ENCODE peak calls at places on chromosomes 5 and 9, in five cellular contexts. Q is SHP77, H is right lobe of liver, G is LHCN-M2, K is mammary epithelial cell. C is an unnamed sample.

GRCh38 chr9:111186021-111186420 is 144.0 kb downstream of the OR2K2 start:
- DNase-seq in Q (no peak), K (no peak), H (no peak), G (no peak), C (no peak)

GRCh38 chr5:132026516-132027008 is 15.1 kb upstream of the ACSL6 start:
- DNase-seq in Q (no peak), H (no peak), K (no peak), G (no peak), C (no peak)

GRCh38 chr5:126139773-126140172 is 283.4 kb upstream of the GRAMD2B start:
- DNase-seq in K (no peak), Q (no peak), G (peak; percentile 89), H (no peak), C (no peak)

GRCh38 chr9:10678010-10678409 is 65.2 kb upstream of the PTPRD start:
- DNase-seq in G (no peak), K (no peak), Q (no peak), H (no peak), C (no peak)

GRCh38 chr5:173172166-173172565 is 27.8 kb downstream of the BNIP1 start:
- DNase-seq in K (no peak), Q (no peak), H (no peak), G (no peak), C (no peak)

GRCh38 chr5:16736158-16736994 is 119.6 kb upstream of the RETREG1 start:
- DNase-seq in Q (peak; percentile 64), K (peak; percentile 95), H (no peak), G (no peak), C (no peak)

GRCh38 chr9:136267261-136268111 is 21.9 kb upstream of the QSOX2 start:
- DNase-seq in H (peak; percentile 88), G (peak; percentile 48), K (peak; percentile 66), Q (peak; percentile 79), C (peak; percentile 70)

GRCh38 chr5:180633283-180634177 is 15.9 kb downstream of the FLT4 start:
- DNase-seq in G (no peak), H (peak; percentile 14), K (no peak), Q (no peak), C (no peak)

GRCh38 chr9:126357074-126357473 is 30.4 kb downstream of the MVB12B start:
- DNase-seq in G (no peak), K (peak; percentile 44), H (no peak), Q (no peak), C (no peak)

GRCh38 chr5:116595498-116595897 is 20.9 kb upstream of the SEMA6A start:
- DNase-seq in Q (no peak), G (no peak), H (no peak), K (peak; percentile 44), C (no peak)

GRCh38 chr5:32279223-32279622 is 33.5 kb downstream of the MTMR12 start:
- DNase-seq in K (no peak), G (no peak), Q (no peak), H (no peak), C (no peak)

GRCh38 chr9:99041618-99042017 is 63.3 kb upstream of the TGFBR1 start:
- DNase-seq in K (no peak), H (no peak), Q (no peak), G (no peak), C (no peak)

GRCh38 chr5:150001660-150002493 is 1.3 kb downstream of the HMGXB3 start:
- DNase-seq in G (peak; percentile 75), Q (peak; percentile 60), K (peak; percentile 72), H (peak; percentile 34), C (peak; percentile 47)

GRCh38 chr9:91035825-91036208 is 234.2 kb downstream of the SYK start:
- DNase-seq in H (no peak), K (no peak), G (no peak), Q (no peak), C (no peak)

GRCh38 chr9:135512241-135512603 is 9.0 kb upstream of the LCN1 start:
- DNase-seq in K (no peak), G (no peak), Q (no peak), H (no peak), C (no peak)

GRCh38 chr9:76369583-76369982 is 24.6 kb downstream of the RFK start:
- DNase-seq in G (peak; percentile 5), H (peak; percentile 47), K (peak; percentile 65), Q (peak; percentile 80), C (no peak)

GRCh38 chr5:84430863-84431663 is 46.4 kb upstream of the EDIL3 start:
- DNase-seq in H (no peak), K (peak; percentile 60), G (peak; percentile 57), Q (no peak), C (no peak)

GRCh38 chr5:38467353-38468040 is 88.9 kb downstream of the LIFR start:
- DNase-seq in H (no peak), K (no peak), G (peak; percentile 49), Q (no peak), C (no peak)

GRCh38 chr5:40991168-40991980 is 79.8 kb downstream of the MROH2B start:
- DNase-seq in G (peak; percentile 66), Q (no peak), K (peak; percentile 32), H (peak; percentile 40), C (no peak)

GRCh38 chr5:14595189-14595588 is 13.6 kb downstream of the OTULINL start:
- DNase-seq in Q (no peak), G (no peak), H (no peak), K (no peak), C (no peak)

GRCh38 chr9:120875954-120876841 is 790 bp downstream of the PHF19 start:
- DNase-seq in H (peak; percentile 84), K (peak; percentile 83), G (peak; percentile 94), Q (peak; percentile 94), C (peak; percentile 42)

GRCh38 chr9:108099854-108100253 is 610.3 kb upstream of the KLF4 start:
- DNase-seq in Q (no peak), G (peak; percentile 6), H (no peak), K (no peak), C (no peak)